ENCODE peak calls at places on chromosomes 11 and 22, in eight cellular contexts. U is lung microvascular endothelial cell, Q is Peyer's patch, Z is heart left ventricle, G is iPS-NIHi11, L is foreskin fibroblast, Y is brain microvascular endothelial cell, D is HS-27A. V is an unnamed sample.

GRCh38 chr22:42581762-42582716 is 28.3 kb downstream of the SERHL2 start:
- DNase-seq in L (peak; percentile 90), D (peak; percentile 26), G (peak; percentile 92), U (peak; percentile 75), Q (peak; percentile 86), Z (peak; percentile 84), Y (peak; percentile 41), V (peak; percentile 73)

GRCh38 chr11:73872746-73873412 is 3.8 kb downstream of the COA4 start:
- DNase-seq in Z (no peak), U (no peak), G (no peak), L (no peak), Q (no peak), D (no peak), Y (no peak), V (no peak)

GRCh38 chr11:78298216-78298860 is 109.6 kb downstream of the USP35 start:
- DNase-seq in U (no peak), Y (peak; percentile 13), Q (no peak), Z (no peak), G (no peak), D (no peak), L (no peak), V (no peak)

GRCh38 chr22:29636751-29637150 is 33.3 kb downstream of the NF2 start:
- DNase-seq in Q (no peak), U (no peak), L (no peak), D (no peak), Y (no peak), Z (no peak), G (no peak), V (no peak)

GRCh38 chr11:1536065-1536843 is 35.8 kb downstream of the DUSP8 start:
- DNase-seq in L (no peak), Y (no peak), Q (no peak), G (no peak), Z (no peak), U (peak; percentile 55), D (no peak), V (no peak)

GRCh38 chr11:2929880-2930704 is 872 bp upstream of the PHLDA2 start:
- DNase-seq in Q (peak; percentile 87), G (peak; percentile 64), L (peak; percentile 82), D (no peak), U (peak; percentile 64), Z (peak; percentile 36), Y (peak; percentile 70), V (no peak)

GRCh38 chr11:13885083-13885482 is 77.4 kb upstream of the SPON1 start:
- DNase-seq in D (no peak), G (no peak), U (no peak), Z (no peak), Q (no peak), Y (no peak), L (no peak), V (no peak)

GRCh38 chr11:59776210-59777066 is 21.3 kb downstream of the STX3 start:
- DNase-seq in Y (peak; percentile 61), U (peak; percentile 93), Z (no peak), L (peak; percentile 56), Q (no peak), G (no peak), D (no peak), V (no peak)

GRCh38 chr11:89220684-89221339 is 43.1 kb downstream of the TYR start:
- DNase-seq in Z (no peak), L (no peak), U (no peak), G (peak; percentile 15), Q (no peak), Y (no peak), D (no peak), V (no peak)

GRCh38 chr11:73297231-73297590 is 10.9 kb upstream of the ARHGEF17 start:
- DNase-seq in U (no peak), Y (no peak), G (no peak), Z (no peak), Q (no peak), D (no peak), L (no peak), V (no peak)

GRCh38 chr11:67436459-67437081 is 912 bp downstream of the PTPRCAP start:
- DNase-seq in L (peak; percentile 28), D (no peak), Z (no peak), G (peak; percentile 84), Q (no peak), U (no peak), Y (no peak), V (no peak)

GRCh38 chr11:133787379-133788103 is 57.8 kb downstream of the SPATA19 start:
- DNase-seq in U (no peak), Q (no peak), L (no peak), Y (no peak), D (no peak), Z (peak; percentile 22), G (peak; percentile 89), V (no peak)

V was measured in cerebellar cortex.